ENCODE peak calls at places on chromosome 5, in four cellular contexts. G is cardiac muscle cell; J is CD8-positive, alpha-beta T cell; F is body of pancreas. Y is an unnamed sample.

GRCh38 chr5:74452851-74453250 is 187.7 kb downstream of the ENC1 start:
- DNase-seq in J (no peak), G (no peak), F (no peak), Y (no peak)

GRCh38 chr5:131367219-131367860 is 103.5 kb downstream of the CDC42SE2 start:
- DNase-seq in G (no peak), F (no peak), J (no peak), Y (no peak)

GRCh38 chr5:113807384-113808053 is 294.0 kb downstream of the YTHDC2 start:
- DNase-seq in G (peak), F (no peak), J (no peak), Y (no peak)

GRCh38 chr5:9483779-9484178 is 62.1 kb downstream of the SEMA5A start:
- DNase-seq in G (no peak), J (no peak), F (no peak), Y (no peak)

GRCh38 chr5:102554092-102554491 is 55.3 kb upstream of the SLCO6A1 start:
- DNase-seq in J (no peak), F (no peak), G (no peak), Y (no peak)

GRCh38 chr5:127696688-127697087 is 6.5 kb upstream of the CCDC192 start:
- DNase-seq in F (no peak), G (peak), J (no peak), Y (no peak)

GRCh38 chr5:139651502-139651862 is 3.3 kb downstream of the CXXC5 start:
- DNase-seq in G (no peak), F (no peak), J (no peak), Y (no peak)

GRCh38 chr5:97231025-97231636 is 48.1 kb upstream of the RIOK2 start:
- DNase-seq in F (peak), J (no peak), G (peak), Y (no peak)

GRCh38 chr5:102998224-102998623 is 121.7 kb downstream of the GIN1 start:
- DNase-seq in G (peak), F (no peak), J (no peak), Y (no peak)

GRCh38 chr5:168770996-168771395 is 191.8 kb upstream of the PANK3 start:
- DNase-seq in J (no peak), F (no peak), G (no peak), Y (no peak)

GRCh38 chr5:103079796-103080195 is 40.1 kb downstream of the GIN1 start:
- DNase-seq in G (no peak), J (no peak), F (no peak), Y (no peak)

GRCh38 chr5:122434120-122434519 is 122.1 kb downstream of the SNCAIP start:
- DNase-seq in F (no peak), J (no peak), G (no peak), Y (no peak)

GRCh38 chr5:2740849-2741555 is 10.5 kb downstream of the IRX2 start:
- DNase-seq in J (no peak), F (no peak), G (no peak), Y (no peak)

GRCh38 chr5:148469446-148470062 is 85.8 kb downstream of the FBXO38 start:
- DNase-seq in G (peak), F (no peak), J (no peak), Y (no peak)

GRCh38 chr5:148858547-148858946 is 32.1 kb downstream of the ADRB2 start:
- DNase-seq in F (no peak), G (no peak), J (no peak), Y (no peak)

GRCh38 chr5:67619636-67620035 is 423.0 kb upstream of the CD180 start:
- DNase-seq in F (no peak), J (no peak), G (no peak), Y (no peak)

GRCh38 chr5:67623078-67623477 is 426.5 kb upstream of the CD180 start:
- DNase-seq in F (no peak), J (no peak), G (no peak), Y (no peak)

GRCh38 chr5:67621040-67621397 is 424.4 kb upstream of the CD180 start:
- DNase-seq in F (no peak), J (no peak), G (no peak), Y (no peak)

GRCh38 chr5:67619235-67619634 is 422.6 kb upstream of the CD180 start:
- DNase-seq in F (no peak), J (no peak), G (no peak), Y (no peak)

DNA sequence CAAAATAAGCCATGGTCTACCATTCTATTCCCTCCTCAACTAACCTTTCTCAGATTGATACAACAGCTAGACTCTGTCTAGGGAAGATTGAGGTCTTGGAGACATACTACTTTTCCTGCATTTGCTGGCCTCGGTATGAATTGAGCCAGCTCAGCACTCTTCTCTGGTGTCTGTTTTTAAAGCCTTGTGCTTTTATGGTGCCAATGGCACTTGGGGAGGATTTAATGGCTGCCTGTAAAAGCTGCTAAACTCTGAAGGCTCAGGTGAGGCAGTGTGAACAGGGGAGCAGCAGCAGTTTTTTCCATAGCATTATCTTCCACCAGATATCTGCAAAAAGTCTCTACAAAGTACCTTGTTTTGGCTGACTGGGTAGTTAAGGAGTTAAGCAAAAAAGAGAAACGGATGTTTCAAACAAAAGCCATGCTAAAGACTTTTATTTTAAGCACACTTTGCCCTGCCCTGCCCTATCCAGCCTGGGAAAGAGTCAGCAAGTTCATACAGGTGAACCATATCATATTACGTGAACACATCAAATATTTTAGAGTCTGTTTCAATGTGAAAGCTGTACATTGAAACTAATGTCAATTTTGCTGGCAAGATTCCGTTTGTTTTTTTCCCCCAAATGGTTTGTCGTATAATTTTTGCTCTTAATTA is 423.9 kb upstream of the CD180 start:
- DNase-seq in J (no peak), F (no peak), G (no peak), Y (no peak)
- TF ChIP-seq CTCF in J (no peak), F (no peak), G (no peak), Y (no peak)

GRCh38 chr5:61765471-61765870 is 433.4 kb downstream of the ZSWIM6 start:
- DNase-seq in J (no peak), F (no peak), G (no peak), Y (no peak)

GRCh38 chr5:61767231-61768080 is 435.4 kb downstream of the ZSWIM6 start:
- DNase-seq in G (no peak), F (no peak), J (no peak), Y (no peak)

GRCh38 chr5:61771062-61771461 is 439.0 kb downstream of the ZSWIM6 start:
- DNase-seq in G (no peak), J (no peak), F (no peak), Y (no peak)

GRCh38 chr5:61766141-61766540 is 434.1 kb downstream of the ZSWIM6 start:
- DNase-seq in G (no peak), F (no peak), J (no peak), Y (no peak)

GRCh38 chr5:61768692-61769281 is 436.7 kb downstream of the ZSWIM6 start:
- DNase-seq in J (no peak), F (peak), G (no peak), Y (no peak)
- TF ChIP-seq CTCF in J (no peak), F (peak), G (peak), Y (no peak)

GRCh38 chr5:175729829-175730277 is 72.0 kb downstream of the HRH2 start:
- DNase-seq in F (peak), G (peak), J (peak), Y (peak)
- TF ChIP-seq CTCF in F (peak), G (peak), J (peak), Y (peak)

GRCh38 chr5:82421119-82421518 is 143.0 kb upstream of the RPS23 start:
- DNase-seq in J (no peak), G (peak), F (no peak), Y (no peak)
- TF ChIP-seq CTCF in J (no peak), G (peak), F (no peak), Y (no peak)

DNA sequence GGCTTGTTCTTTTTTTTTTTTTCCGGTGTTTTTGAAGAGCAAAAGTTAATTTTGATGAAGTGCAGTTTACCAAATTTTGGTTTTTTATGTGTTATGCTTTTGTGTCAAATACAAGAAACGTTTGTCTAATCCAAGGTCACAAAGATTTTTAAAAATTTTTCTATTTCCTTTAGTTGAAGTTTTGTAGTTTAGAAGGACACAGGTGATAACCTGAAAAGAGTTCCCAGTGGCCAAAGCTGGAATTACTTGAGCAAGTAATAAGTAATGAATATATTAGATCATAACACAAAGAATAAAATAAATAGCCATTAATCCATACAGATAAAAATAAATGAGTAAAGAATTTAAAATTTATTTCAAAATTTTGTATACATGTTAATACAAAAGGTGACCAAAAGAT is 71.5 kb downstream of the FCHO2 start:
- DNase-seq in G (no peak), J (no peak), F (no peak), Y (no peak)
- TF ChIP-seq CTCF in G (no peak), J (no peak), F (no peak), Y (no peak)

DNA sequence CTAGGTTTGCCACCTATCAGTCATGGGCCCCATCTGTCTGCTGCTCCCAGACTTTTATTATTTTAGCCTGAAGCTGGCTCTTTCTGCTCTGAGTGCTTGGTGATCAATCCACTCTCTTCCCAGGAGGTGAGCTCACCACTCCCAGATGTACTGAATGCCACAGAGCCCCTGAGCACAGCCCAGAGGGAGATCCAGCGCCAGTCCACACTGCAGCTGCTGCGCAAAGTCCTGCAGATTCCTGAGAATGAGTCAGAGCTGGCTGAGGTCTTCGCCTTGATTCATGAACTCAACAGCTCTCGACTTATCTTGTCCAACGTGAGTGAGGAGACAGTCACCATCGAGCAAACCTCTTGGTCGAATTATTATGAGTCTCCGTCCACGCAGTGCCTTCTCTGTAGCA is 36.0 kb downstream of the HMGXB3 start:
- DNase-seq in J (no peak), G (peak), F (no peak), Y (no peak)
- TF ChIP-seq CTCF in J (no peak), G (no peak), F (no peak), Y (no peak)

DNA sequence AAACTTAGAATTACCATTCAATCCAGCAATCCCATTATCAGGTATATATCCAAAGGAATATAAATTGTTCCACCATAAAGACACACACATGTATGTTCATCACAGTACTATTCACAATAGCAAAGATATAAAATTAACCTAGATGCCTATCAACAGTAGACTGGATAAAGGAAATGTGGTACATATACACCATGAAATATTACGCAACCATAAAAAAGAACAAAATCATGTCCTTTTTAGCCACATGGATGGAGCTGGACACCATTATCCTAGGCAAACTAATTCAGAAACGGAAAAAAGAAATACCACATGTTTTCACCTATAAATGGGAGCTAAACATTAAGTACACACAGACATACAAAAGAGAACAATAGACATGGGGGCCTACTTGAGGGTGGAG is 312.8 kb upstream of the CD180 start:
- DNase-seq in G (no peak), J (no peak), F (no peak), Y (no peak)
- TF ChIP-seq CTCF in G (no peak), J (no peak), F (no peak), Y (no peak)

GRCh38 chr5:174837919-174838902 is 113.8 kb downstream of the MSX2 start:
- DNase-seq in G (peak), F (peak), J (no peak), Y (no peak)
- TF ChIP-seq CTCF in G (peak), F (no peak), J (no peak), Y (no peak)

DNA sequence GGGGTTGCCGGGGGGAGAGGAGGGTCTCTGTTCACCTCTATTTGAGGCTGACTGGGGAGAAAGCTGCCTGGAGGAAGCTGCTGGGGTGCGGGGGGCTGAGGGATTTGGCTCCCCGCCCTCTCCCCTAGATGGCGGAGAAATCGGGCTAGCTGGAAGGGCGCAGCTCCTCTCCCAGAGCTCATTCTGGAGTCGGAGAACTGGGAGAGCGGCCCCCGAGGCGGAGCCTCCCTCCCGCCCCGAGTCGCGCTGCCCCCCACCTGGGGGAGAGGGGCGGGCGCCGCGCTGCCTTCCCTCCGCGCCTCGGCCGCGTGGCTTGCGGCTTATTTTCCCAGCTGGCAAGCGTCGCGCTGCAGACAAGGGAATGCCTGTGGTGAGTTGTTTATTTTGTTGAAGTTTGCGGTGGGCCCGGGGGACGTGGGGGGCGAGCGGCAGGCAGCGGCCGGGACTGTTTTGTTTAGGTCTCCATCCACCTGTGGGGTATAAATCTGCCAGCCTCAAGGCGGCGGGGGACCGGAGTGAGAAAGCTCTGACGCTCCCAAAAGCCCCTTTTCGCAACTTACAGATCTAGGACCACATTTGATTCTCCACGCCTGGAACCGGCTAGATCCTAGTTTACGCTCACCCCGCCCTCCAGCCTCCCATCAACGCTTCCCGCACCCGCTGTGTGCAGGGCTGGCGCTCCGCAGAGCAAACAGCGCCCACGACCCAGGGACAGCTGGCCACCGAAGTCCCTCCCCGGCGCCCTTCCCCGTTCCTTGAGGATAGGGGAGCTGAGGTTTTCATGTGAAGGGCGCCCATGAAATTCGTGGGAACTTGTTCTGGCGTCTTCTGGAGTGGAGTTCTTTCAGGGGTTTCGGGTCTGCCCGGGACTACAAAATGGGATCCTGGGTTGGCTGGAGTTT is 4.0 kb upstream of the RGMB start:
- DNase-seq in G (peak), F (peak), J (peak), Y (no peak)
- TF ChIP-seq CTCF in G (no peak), F (no peak), J (peak), Y (peak)